ENCODE peak calls at places on chromosome 14, in six cellular contexts. Q is Peyer's patch; O is suprapubic skin; X is adrenal gland; N is lung; D is naive thymus-derived CD4-positive, alpha-beta T cell. H is an unnamed sample.

GRCh38 chr14:67934087-67934486 is 114.5 kb downstream of the RAD51B start:
- DNase-seq in Q (no peak), O (no peak), X (no peak), N (peak; percentile 33), D (peak; percentile 35), H (no peak)

GRCh38 chr14:33432407-33433023 is 493.8 kb downstream of the NPAS3 start:
- DNase-seq in Q (no peak), O (no peak), X (peak; percentile 25), N (peak; percentile 32), D (no peak), H (no peak)

GRCh38 chr14:21071225-21072041 is 1.3 kb downstream of the ARHGEF40 start:
- DNase-seq in Q (peak; percentile 74), O (peak; percentile 88), X (peak; percentile 84), N (peak; percentile 81), D (no peak), H (peak; percentile 71)

GRCh38 chr14:21923820-21924219 is 250.2 kb upstream of the OR4E1 start:
- DNase-seq in Q (no peak), O (no peak), X (no peak), N (no peak), D (peak; percentile 46), H (no peak)

GRCh38 chr14:62443796-62444195 is 601.5 kb downstream of the KCNH5 start:
- DNase-seq in Q (no peak), O (no peak), X (no peak), N (no peak), D (no peak), H (no peak)

GRCh38 chr14:88551936-88552565 is 2.8 kb downstream of the PTPN21 start:
- DNase-seq in Q (peak; percentile 57), O (peak; percentile 65), X (peak; percentile 27), N (no peak), D (no peak), H (no peak)

GRCh38 chr14:99413972-99414371 is 66.7 kb downstream of the SETD3 start:
- DNase-seq in Q (no peak), O (no peak), X (no peak), N (no peak), D (no peak), H (no peak)

GRCh38 chr14:65101631-65102440 is 481 bp downstream of the MAX start:
- DNase-seq in Q (peak; percentile 62), O (no peak), X (peak; percentile 55), N (peak; percentile 33), D (peak; percentile 32), H (no peak)

GRCh38 chr14:105493921-105494605 is 3.0 kb downstream of the TEDC1 start:
- DNase-seq in Q (peak; percentile 44), O (peak; percentile 72), X (no peak), N (no peak), D (no peak), H (no peak)

GRCh38 chr14:60485057-60485599 is 735 bp downstream of the C14orf39 start:
- DNase-seq in Q (no peak), O (no peak), X (no peak), N (no peak), D (no peak), H (no peak)
- H3K27me3 ChIP-seq in Q (no peaks in the 10 kb centered on the region), O (peaks cover 52% of the 10 kb centered on the region), X (peaks cover 21% of the 10 kb centered on the region), N (no peaks in the 10 kb centered on the region), D (no peaks in the 10 kb centered on the region), H (peaks cover 8% of the 10 kb centered on the region)

GRCh38 chr14:70655110-70655826 is 13.6 kb downstream of the TTC9 start:
- DNase-seq in Q (no peak), O (no peak), X (no peak), N (no peak), D (peak; percentile 92), H (no peak)
- H3K4me1 ChIP-seq in Q (no peaks in the 10 kb centered on the region), O (no peaks in the 10 kb centered on the region), X (no peaks in the 10 kb centered on the region), N (no peaks in the 10 kb centered on the region), D (peaks cover 60% of the 10 kb centered on the region), H (no peaks in the 10 kb centered on the region)

GRCh38 chr14:60655114-60655897 is 6.0 kb upstream of the SIX1 start:
- DNase-seq in Q (no peak), O (no peak), X (no peak), N (no peak), D (no peak), H (no peak)
- H3K27me3 ChIP-seq in Q (peaks cover 7% of the 10 kb centered on the region), O (peaks cover 99% of the 10 kb centered on the region), X (peaks cover 49% of the 10 kb centered on the region), N (peaks cover 3% of the 10 kb centered on the region), D (peaks cover 14% of the 10 kb centered on the region), H (no peaks in the 10 kb centered on the region)

GRCh38 chr14:24299255-24300191 is at the start of the genes DHRS1 and NOP9:
- DNase-seq in Q (peak; percentile 97), O (peak; percentile 96), X (peak; percentile 93), N (peak; percentile 93), D (peak; percentile 86), H (peak; percentile 69)
- H3K4me1 ChIP-seq in Q (no peaks in the 10 kb centered on the region), O (peaks cover 44% of the 10 kb centered on the region), X (peaks cover 31% of the 10 kb centered on the region), N (peaks cover 4% of the 10 kb centered on the region), D (peaks cover 19% of the 10 kb centered on the region), H (peaks cover 13% of the 10 kb centered on the region)

GRCh38 chr14:55298423-55298822 is 27.2 kb downstream of the FBXO34 start:
- DNase-seq in Q (no peak), O (no peak), X (no peak), N (peak; percentile 37), D (no peak), H (no peak)

GRCh38 chr14:55297611-55298323 is 26.5 kb downstream of the FBXO34 start:
- DNase-seq in Q (no peak), O (no peak), X (no peak), N (peak; percentile 81), D (no peak), H (no peak)

GRCh38 chr14:55291480-55292081 is 20.4 kb downstream of the FBXO34 start:
- DNase-seq in Q (no peak), O (no peak), X (no peak), N (no peak), D (no peak), H (no peak)

DNA sequence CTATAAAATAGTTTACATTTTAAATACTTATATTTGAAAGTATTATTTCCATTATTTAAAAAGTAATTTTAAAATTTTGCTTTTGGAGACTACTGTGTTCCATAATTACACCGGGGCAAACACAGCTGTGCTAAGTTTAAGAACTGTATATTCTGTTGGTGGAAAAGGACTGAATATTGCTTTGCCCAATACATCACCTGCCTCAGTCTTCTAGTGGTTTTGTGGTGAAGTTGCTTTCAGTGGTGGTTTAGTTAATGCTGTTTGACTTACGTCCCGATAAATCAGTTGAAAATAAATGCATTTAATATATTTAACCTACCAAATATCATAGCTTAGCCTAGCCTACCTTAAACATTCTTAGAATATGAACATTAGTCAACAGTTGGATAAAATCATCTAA is 23.4 kb downstream of the FBXO34 start:
- DNase-seq in Q (no peak), O (no peak), X (no peak), N (no peak), D (no peak), H (no peak)
- H3K27me3 ChIP-seq in Q (no peaks in the 10 kb centered on the region), O (no peaks in the 10 kb centered on the region), X (no peaks in the 10 kb centered on the region), N (no peaks in the 10 kb centered on the region), D (no peaks in the 10 kb centered on the region), H (no peaks in the 10 kb centered on the region)